ENCODE peak calls at places on chromosome 12, in ten cellular contexts. One of them, this sample, is unnamed.

GRCh38 chr12:15581006-15581405 is 208.2 kb downstream of the EPS8 start:
- DNase-seq in SK-N-DZ: no peak
- DNase-seq in activated T-cell treated with anti-CD3 and anti-CD28 coated beads for 1 hour: no peak
- DNase-seq in occipital lobe: no peak
- DNase-seq in left colon: no peak
- DNase-seq in NCI-H2227 treated with DMSO at 0.1 percent for 48 hours: no peak
- DNase-seq in GM19239: no peak
- DNase-seq in right cardiac atrium: no peak
- DNase-seq in Peyer's patch: no peak
- DNase-seq in heart right ventricle: no peak
- DNase-seq in this sample: no peak

GRCh38 chr12:76264617-76265016 is 83.6 kb downstream of the BBS10 start:
- DNase-seq in left colon: no peak
- DNase-seq in SK-N-DZ: no peak
- DNase-seq in occipital lobe: no peak
- DNase-seq in Peyer's patch: no peak
- DNase-seq in right cardiac atrium: no peak
- DNase-seq in NCI-H2227 treated with DMSO at 0.1 percent for 48 hours: no peak
- DNase-seq in heart right ventricle: no peak
- DNase-seq in activated T-cell treated with anti-CD3 and anti-CD28 coated beads for 1 hour: no peak
- DNase-seq in GM19239: no peak
- DNase-seq in this sample: no peak

GRCh38 chr12:124303579-124304313 is 8.9 kb downstream of the RFLNA start:
- DNase-seq in heart right ventricle: no peak
- DNase-seq in left colon: no peak
- DNase-seq in SK-N-DZ: no peak
- DNase-seq in NCI-H2227 treated with DMSO at 0.1 percent for 48 hours: no peak
- DNase-seq in activated T-cell treated with anti-CD3 and anti-CD28 coated beads for 1 hour: no peak
- DNase-seq in Peyer's patch: no peak
- DNase-seq in occipital lobe: no peak
- DNase-seq in right cardiac atrium: no peak
- DNase-seq in GM19239: no peak
- DNase-seq in this sample: no peak

GRCh38 chr12:119949594-119949993 is 39.4 kb upstream of the BICDL1 start:
- DNase-seq in GM19239: no peak
- DNase-seq in NCI-H2227 treated with DMSO at 0.1 percent for 48 hours: no peak
- DNase-seq in right cardiac atrium: no peak
- DNase-seq in Peyer's patch: no peak
- DNase-seq in heart right ventricle: no peak
- DNase-seq in occipital lobe: no peak
- DNase-seq in activated T-cell treated with anti-CD3 and anti-CD28 coated beads for 1 hour: no peak
- DNase-seq in left colon: no peak
- DNase-seq in SK-N-DZ: no peak
- DNase-seq in this sample: peak

GRCh38 chr12:47858511-47859266 is 39.0 kb upstream of the HDAC7 start:
- DNase-seq in right cardiac atrium: no peak
- DNase-seq in SK-N-DZ: no peak
- DNase-seq in occipital lobe: no peak
- DNase-seq in NCI-H2227 treated with DMSO at 0.1 percent for 48 hours: no peak
- DNase-seq in Peyer's patch: no peak
- DNase-seq in activated T-cell treated with anti-CD3 and anti-CD28 coated beads for 1 hour: no peak
- DNase-seq in GM19239: no peak
- DNase-seq in left colon: no peak
- DNase-seq in heart right ventricle: no peak
- DNase-seq in this sample: no peak

GRCh38 chr12:65838330-65838976 is 14.2 kb downstream of the HMGA2 start:
- DNase-seq in occipital lobe: no peak
- DNase-seq in heart right ventricle: no peak
- DNase-seq in right cardiac atrium: no peak
- DNase-seq in SK-N-DZ: no peak
- DNase-seq in NCI-H2227 treated with DMSO at 0.1 percent for 48 hours: no peak
- DNase-seq in left colon: no peak
- DNase-seq in Peyer's patch: no peak
- DNase-seq in GM19239: no peak
- DNase-seq in activated T-cell treated with anti-CD3 and anti-CD28 coated beads for 1 hour: no peak
- DNase-seq in this sample: no peak

GRCh38 chr12:4438834-4439596 is 6.6 kb downstream of the FGF6 start:
- DNase-seq in NCI-H2227 treated with DMSO at 0.1 percent for 48 hours: no peak
- DNase-seq in occipital lobe: no peak
- DNase-seq in left colon: no peak
- DNase-seq in right cardiac atrium: no peak
- DNase-seq in Peyer's patch: peak
- DNase-seq in heart right ventricle: no peak
- DNase-seq in GM19239: peak
- DNase-seq in activated T-cell treated with anti-CD3 and anti-CD28 coated beads for 1 hour: no peak
- DNase-seq in SK-N-DZ: no peak
- DNase-seq in this sample: no peak

GRCh38 chr12:89918172-89918880 is 209.7 kb upstream of the ATP2B1 start:
- DNase-seq in GM19239: no peak
- DNase-seq in heart right ventricle: no peak
- DNase-seq in Peyer's patch: peak
- DNase-seq in occipital lobe: no peak
- DNase-seq in right cardiac atrium: no peak
- DNase-seq in SK-N-DZ: no peak
- DNase-seq in activated T-cell treated with anti-CD3 and anti-CD28 coated beads for 1 hour: no peak
- DNase-seq in NCI-H2227 treated with DMSO at 0.1 percent for 48 hours: no peak
- DNase-seq in left colon: peak
- DNase-seq in this sample: no peak

GRCh38 chr12:53499261-53500118 is at the start of gene MAP3K12:
- DNase-seq in heart right ventricle: peak
- DNase-seq in GM19239: no peak
- DNase-seq in occipital lobe: peak
- DNase-seq in right cardiac atrium: peak
- DNase-seq in activated T-cell treated with anti-CD3 and anti-CD28 coated beads for 1 hour: peak
- DNase-seq in SK-N-DZ: peak
- DNase-seq in left colon: peak
- DNase-seq in Peyer's patch: peak
- DNase-seq in NCI-H2227 treated with DMSO at 0.1 percent for 48 hours: peak
- DNase-seq in this sample: no peak

GRCh38 chr12:5096241-5096880 is 52.7 kb downstream of the KCNA5 start:
- DNase-seq in SK-N-DZ: no peak
- DNase-seq in NCI-H2227 treated with DMSO at 0.1 percent for 48 hours: no peak
- DNase-seq in occipital lobe: no peak
- DNase-seq in heart right ventricle: no peak
- DNase-seq in right cardiac atrium: no peak
- DNase-seq in GM19239: no peak
- DNase-seq in Peyer's patch: no peak
- DNase-seq in left colon: no peak
- DNase-seq in activated T-cell treated with anti-CD3 and anti-CD28 coated beads for 1 hour: no peak
- DNase-seq in this sample: no peak

This sample was measured in NCI-H187.